ENCODE peak calls at places on chromosomes 3 and 15, in four cellular contexts. A is kidney epithelial cell; U is fibroblast of lung; T is CD8-positive, alpha-beta memory T cell. H is an unnamed sample.

GRCh38 chr15:60552224-60552623 is 73.3 kb upstream of the ICE2 start:
- DNase-seq in A (no peak), U (no peak), T (no peak), H (no peak)

GRCh38 chr3:58005662-58006061 is 2.6 kb upstream of the FLNB start:
- DNase-seq in A (peak), U (peak), T (no peak), H (peak)

GRCh38 chr15:98865397-98866339 is 141.9 kb downstream of the PGPEP1L start:
- DNase-seq in A (no peak), U (peak), T (peak), H (no peak)

GRCh38 chr3:126438746-126439145 is 36.9 kb downstream of the ZXDC start:
- DNase-seq in A (no peak), U (no peak), T (no peak), H (no peak)

GRCh38 chr15:90221251-90221900 is 12.4 kb downstream of the CIB1 start:
- DNase-seq in A (no peak), U (peak), T (no peak), H (peak)

GRCh38 chr15:40097968-40098476 is 10.7 kb downstream of the BMF start:
- DNase-seq in A (no peak), U (no peak), T (peak), H (no peak)

GRCh38 chr15:91896656-91897055 is 43.1 kb downstream of the SLCO3A1 start:
- DNase-seq in A (no peak), U (no peak), T (no peak), H (no peak)

GRCh38 chr3:155018621-155019330 is 61.3 kb upstream of the MME start:
- DNase-seq in A (peak), U (no peak), T (no peak), H (no peak)

GRCh38 chr3:32140943-32141342 is 34.5 kb downstream of the GPD1L start:
- DNase-seq in A (no peak), U (peak), T (no peak), H (no peak)

GRCh38 chr3:127689266-127689860 is 16.6 kb downstream of the ABTB1 start:
- DNase-seq in A (no peak), U (peak), T (peak), H (no peak)

GRCh38 chr3:133038089-133038730 is at the start of gene TMEM108:
- DNase-seq in A (peak), U (peak), T (no peak), H (peak)

GRCh38 chr15:64614519-64614918 is 154.1 kb downstream of the ZNF609 start:
- DNase-seq in A (no peak), U (no peak), T (no peak), H (no peak)

GRCh38 chr15:44811347-44811746 is 75.0 kb downstream of the TRIM69 start:
- DNase-seq in A (no peak), U (no peak), T (no peak), H (no peak)

GRCh38 chr15:78206326-78207109 is 27.8 kb downstream of the ACSBG1 start:
- DNase-seq in A (no peak), U (peak), T (no peak), H (peak)

GRCh38 chr3:184259878-184260570 is 1.3 kb downstream of the CAMK2N2 start:
- DNase-seq in A (no peak), U (peak), T (peak), H (no peak)

GRCh38 chr3:5389057-5389456 is 201.6 kb downstream of the EDEM1 start:
- DNase-seq in A (peak), U (peak), T (no peak), H (no peak)

GRCh38 chr3:64650096-64650622 is 37.6 kb downstream of the ADAMTS9 start:
- DNase-seq in A (no peak), U (no peak), T (no peak), H (no peak)

GRCh38 chr3:156323466-156323865 is 203.1 kb downstream of the KCNAB1 start:
- DNase-seq in A (peak), U (no peak), T (no peak), H (no peak)

GRCh38 chr3:117350386-117350785 is 640.8 kb downstream of the TUSC7 start:
- DNase-seq in A (no peak), U (no peak), T (no peak), H (no peak)

GRCh38 chr3:117355566-117355965 is 646.0 kb downstream of the TUSC7 start:
- DNase-seq in A (no peak), U (peak), T (no peak), H (no peak)

GRCh38 chr3:117358717-117359314 is 649.2 kb downstream of the TUSC7 start:
- DNase-seq in A (no peak), U (no peak), T (no peak), H (no peak)

DNA sequence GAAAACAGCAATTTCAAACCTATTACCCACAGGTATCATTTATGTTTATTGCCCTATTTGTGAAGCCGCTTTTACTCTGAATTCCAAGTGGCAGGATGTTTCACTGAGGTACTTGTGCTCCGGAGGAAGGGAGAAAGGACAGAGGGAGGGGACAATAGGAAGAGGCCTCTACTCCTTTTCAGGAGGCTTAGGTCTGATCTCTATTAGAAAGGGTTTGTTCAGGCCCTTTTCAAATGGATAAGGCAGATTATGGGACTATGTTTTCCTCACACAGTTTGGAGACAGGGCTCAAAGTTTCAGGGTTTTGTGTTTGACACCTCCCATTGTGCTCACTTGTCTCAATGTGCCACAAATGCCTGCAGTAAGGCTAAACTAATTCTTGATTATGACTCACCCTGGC is 646.7 kb downstream of the TUSC7 start:
- DNase-seq in A (no peak), U (no peak), T (no peak), H (no peak)
- H3K4me3 ChIP-seq in A (no peak), U (no peak), T (no peak), H (no peak)

DNA sequence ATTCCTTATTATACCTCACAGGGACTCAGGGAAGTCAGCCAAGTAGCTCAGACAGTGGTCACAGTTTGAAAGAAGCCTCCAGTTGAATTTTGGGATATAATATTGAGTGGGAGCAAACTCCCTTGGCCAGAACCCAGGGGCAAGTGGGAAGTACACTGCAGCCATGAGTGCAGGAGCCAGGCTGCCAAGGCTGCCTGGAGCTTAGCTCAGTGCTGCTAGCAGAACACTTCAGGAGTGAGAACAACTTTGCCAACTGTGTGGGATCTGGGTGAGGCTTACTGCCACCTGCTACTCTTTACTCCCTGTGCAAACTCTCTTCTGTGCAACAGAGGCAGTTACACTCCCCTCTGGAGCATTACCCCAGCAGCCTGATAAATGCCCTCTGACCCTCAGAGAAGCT is 4.6 kb downstream of the OR5K3 start:
- DNase-seq in A (no peak), U (no peak), T (no peak), H (no peak)
- H3K4me3 ChIP-seq in A (no peak), U (no peak), T (no peak), H (no peak)

DNA sequence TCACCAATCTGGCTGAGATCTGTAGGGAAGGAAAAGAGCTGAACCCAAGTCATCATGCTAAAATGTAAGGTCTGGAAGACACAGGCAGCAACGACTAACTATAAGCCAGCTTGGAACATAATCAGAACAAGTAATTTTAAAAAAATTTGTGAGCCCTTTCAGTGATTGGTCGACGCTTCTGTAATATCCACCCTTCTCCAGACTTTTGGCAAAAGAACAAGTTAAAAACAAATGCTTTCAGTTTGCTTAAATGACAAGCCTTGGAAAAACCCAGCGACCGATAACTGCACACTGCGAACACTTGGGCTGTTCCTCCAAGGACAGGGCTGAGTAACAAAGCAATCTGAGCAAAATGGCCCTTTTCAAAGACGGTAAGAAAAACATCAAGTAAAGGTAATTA is 49.6 kb downstream of the PCSK6 start:
- DNase-seq in A (no peak), U (peak), T (no peak), H (peak)
- H3K4me3 ChIP-seq in A (no peak), U (peak), T (no peak), H (peak)

GRCh38 chr3:12719984-12720656 is 38.9 kb downstream of the TMEM40 start:
- DNase-seq in A (peak), U (peak), T (peak), H (peak)

GRCh38 chr3:12724794-12725193 is 34.3 kb downstream of the TMEM40 start:
- DNase-seq in A (no peak), U (no peak), T (no peak), H (no peak)

GRCh38 chr3:12716605-12717121 is 42.4 kb downstream of the TMEM40 start:
- DNase-seq in A (no peak), U (peak), T (no peak), H (no peak)

GRCh38 chr3:12722205-12722604 is 36.9 kb downstream of the TMEM40 start:
- DNase-seq in A (no peak), U (no peak), T (no peak), H (no peak)

DNA sequence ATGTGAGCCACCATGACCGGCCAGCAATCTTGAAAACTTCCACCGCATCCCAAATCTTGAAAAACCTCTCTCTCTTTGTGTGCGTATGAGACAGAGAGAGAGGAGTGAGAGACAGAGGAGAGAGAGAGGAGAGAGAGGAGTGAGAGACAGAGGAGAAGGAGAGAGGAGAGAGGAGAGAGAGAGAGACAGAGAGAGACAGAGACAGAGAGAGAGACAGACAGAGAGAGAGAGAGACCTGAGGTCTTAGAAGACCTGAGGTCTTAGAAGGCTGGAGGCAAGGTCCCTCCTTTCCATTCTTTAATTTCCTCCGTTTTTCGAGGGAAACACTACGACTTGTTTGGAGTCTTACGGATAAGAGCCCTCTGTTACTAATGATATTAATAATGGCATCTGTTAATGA is 39.5 kb downstream of the TMEM40 start:
- DNase-seq in A (no peak), U (no peak), T (no peak), H (no peak)
- H3K4me3 ChIP-seq in A (no peak), U (peak), T (no peak), H (peak)

DNA sequence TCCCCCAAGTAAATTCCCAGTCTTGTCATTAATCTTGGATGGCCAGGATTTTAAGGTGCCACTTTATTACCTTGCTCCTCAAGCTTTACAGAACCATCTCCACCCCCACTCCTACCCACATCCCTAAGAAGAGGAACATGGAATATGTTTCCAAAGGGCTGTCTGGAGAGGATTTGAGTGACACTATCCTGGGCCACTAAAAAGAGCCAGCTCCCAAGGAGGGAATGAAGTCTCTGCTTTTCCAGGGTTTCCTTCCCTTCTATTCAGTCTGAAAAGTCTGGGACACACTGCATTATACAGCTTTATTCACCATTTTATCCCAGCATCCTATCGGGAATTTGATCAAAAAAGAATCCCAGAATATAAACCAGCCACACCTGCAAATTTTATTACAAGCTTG is 35.6 kb upstream of the MECOM start:
- DNase-seq in A (no peak), U (peak), T (no peak), H (no peak)
- H3K4me3 ChIP-seq in A (no peak), U (no peak), T (no peak), H (no peak)